ENCODE peak calls at places on chromosomes 11 and 22, in five cellular contexts. One of them, this sample, is unnamed. For H3K4me1, the result is how much of the 10 kb centered on the place peaks cover.

GRCh38 chr11:92765965-92766371 is 203.5 kb upstream of the MTNR1B start:
- DNase-seq in esophagus squamous epithelium: no peak
- DNase-seq in neuronal stem cell: peak
- DNase-seq in neural progenitor cell: peak
- DNase-seq in CD4-positive, CD25-positive, alpha-beta regulatory T cell: no peak
- DNase-seq in this sample: no peak

GRCh38 chr22:36395922-36396321 is 8.2 kb upstream of the MYH9 start:
- DNase-seq in esophagus squamous epithelium: no peak
- DNase-seq in neuronal stem cell: no peak
- DNase-seq in neural progenitor cell: no peak
- DNase-seq in CD4-positive, CD25-positive, alpha-beta regulatory T cell: no peak
- DNase-seq in this sample: no peak

GRCh38 chr22:41621911-41622179 is 750 bp downstream of the XRCC6 start:
- DNase-seq in esophagus squamous epithelium: no peak
- DNase-seq in neuronal stem cell: no peak
- DNase-seq in neural progenitor cell: no peak
- DNase-seq in CD4-positive, CD25-positive, alpha-beta regulatory T cell: no peak
- DNase-seq in this sample: no peak

GRCh38 chr11:31442086-31442485 is 67.3 kb downstream of the IMMP1L start:
- DNase-seq in esophagus squamous epithelium: no peak
- DNase-seq in neuronal stem cell: no peak
- DNase-seq in neural progenitor cell: peak
- DNase-seq in CD4-positive, CD25-positive, alpha-beta regulatory T cell: no peak
- DNase-seq in this sample: no peak

GRCh38 chr11:106246495-106246894 is 169.0 kb downstream of the AASDHPPT start:
- DNase-seq in esophagus squamous epithelium: no peak
- DNase-seq in neuronal stem cell: no peak
- DNase-seq in neural progenitor cell: no peak
- DNase-seq in CD4-positive, CD25-positive, alpha-beta regulatory T cell: no peak
- DNase-seq in this sample: no peak

GRCh38 chr11:68146704-68147474 is 25.7 kb upstream of the CHKA start:
- DNase-seq in esophagus squamous epithelium: no peak
- DNase-seq in neuronal stem cell: no peak
- DNase-seq in neural progenitor cell: no peak
- DNase-seq in CD4-positive, CD25-positive, alpha-beta regulatory T cell: no peak
- DNase-seq in this sample: no peak

GRCh38 chr11:6609502-6610015 is 2.5 kb downstream of the TAF10 start:
- DNase-seq in esophagus squamous epithelium: no peak
- DNase-seq in neuronal stem cell: no peak
- DNase-seq in neural progenitor cell: no peak
- DNase-seq in CD4-positive, CD25-positive, alpha-beta regulatory T cell: no peak
- DNase-seq in this sample: no peak

GRCh38 chr11:114008331-114008730 is 33.4 kb downstream of the HTR3A start:
- DNase-seq in esophagus squamous epithelium: no peak
- DNase-seq in neuronal stem cell: no peak
- DNase-seq in neural progenitor cell: no peak
- DNase-seq in CD4-positive, CD25-positive, alpha-beta regulatory T cell: no peak
- DNase-seq in this sample: no peak

GRCh38 chr22:38467904-38468760 is at the start of gene KDELR3:
- DNase-seq in esophagus squamous epithelium: no peak
- DNase-seq in neuronal stem cell: no peak
- DNase-seq in neural progenitor cell: peak
- DNase-seq in CD4-positive, CD25-positive, alpha-beta regulatory T cell: no peak
- DNase-seq in this sample: no peak

GRCh38 chr11:6650980-6651379 is 4.6 kb downstream of the DCHS1 start:
- DNase-seq in esophagus squamous epithelium: no peak
- DNase-seq in neuronal stem cell: no peak
- DNase-seq in neural progenitor cell: no peak
- DNase-seq in CD4-positive, CD25-positive, alpha-beta regulatory T cell: no peak
- DNase-seq in this sample: no peak

DNA sequence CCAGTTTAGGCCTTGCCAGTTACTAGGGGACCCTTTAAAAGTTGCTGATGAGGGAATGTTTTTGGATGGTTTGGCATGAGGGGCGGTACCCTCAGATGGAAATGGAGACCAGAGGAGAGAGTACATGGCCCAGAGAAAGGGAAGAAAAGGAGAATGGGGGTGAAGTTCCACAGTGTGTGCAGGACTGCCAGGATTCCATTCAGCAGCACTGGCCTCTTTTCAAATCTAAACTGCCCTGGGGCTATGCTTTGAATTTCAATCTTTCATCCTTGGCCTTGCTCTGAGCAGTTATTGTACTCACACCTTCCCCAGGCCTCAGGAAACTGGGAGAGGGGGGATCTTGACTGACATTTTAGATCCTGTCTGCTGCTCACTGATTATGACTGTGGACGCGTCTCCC is 3.0 kb downstream of the SLC3A2 start:
- DNase-seq in esophagus squamous epithelium: no peak
- DNase-seq in neuronal stem cell: no peak
- DNase-seq in neural progenitor cell: no peak
- DNase-seq in CD4-positive, CD25-positive, alpha-beta regulatory T cell: no peak
- DNase-seq in this sample: no peak
- H3K4me3 ChIP-seq in esophagus squamous epithelium: no peak
- H3K4me3 ChIP-seq in neuronal stem cell: no peak
- H3K4me3 ChIP-seq in neural progenitor cell: no peak
- H3K4me3 ChIP-seq in CD4-positive, CD25-positive, alpha-beta regulatory T cell: peak
- H3K4me3 ChIP-seq in this sample: no peak

GRCh38 chr11:3837793-3838192 is 3.0 kb downstream of the RHOG start:
- DNase-seq in esophagus squamous epithelium: no peak
- DNase-seq in neuronal stem cell: no peak
- DNase-seq in neural progenitor cell: no peak
- DNase-seq in CD4-positive, CD25-positive, alpha-beta regulatory T cell: no peak
- DNase-seq in this sample: no peak

GRCh38 chr11:3836903-3837302 is 3.9 kb downstream of the RHOG start:
- DNase-seq in esophagus squamous epithelium: no peak
- DNase-seq in neuronal stem cell: no peak
- DNase-seq in neural progenitor cell: no peak
- DNase-seq in CD4-positive, CD25-positive, alpha-beta regulatory T cell: peak
- DNase-seq in this sample: peak

GRCh38 chr11:3835100-3835485 is 5.7 kb downstream of the RHOG start:
- DNase-seq in esophagus squamous epithelium: no peak
- DNase-seq in neuronal stem cell: no peak
- DNase-seq in neural progenitor cell: no peak
- DNase-seq in CD4-positive, CD25-positive, alpha-beta regulatory T cell: no peak
- DNase-seq in this sample: no peak

GRCh38 chr11:3834349-3835099 is 6.2 kb downstream of the RHOG start:
- DNase-seq in esophagus squamous epithelium: no peak
- DNase-seq in neuronal stem cell: no peak
- DNase-seq in neural progenitor cell: no peak
- DNase-seq in CD4-positive, CD25-positive, alpha-beta regulatory T cell: no peak
- DNase-seq in this sample: no peak

GRCh38 chr11:3835752-3836151 is 5.0 kb downstream of the RHOG start:
- DNase-seq in esophagus squamous epithelium: no peak
- DNase-seq in neuronal stem cell: no peak
- DNase-seq in neural progenitor cell: no peak
- DNase-seq in CD4-positive, CD25-positive, alpha-beta regulatory T cell: no peak
- DNase-seq in this sample: no peak
- H3K4me1 ChIP-seq in esophagus squamous epithelium: under half
- H3K4me1 ChIP-seq in neuronal stem cell: under half
- H3K4me1 ChIP-seq in neural progenitor cell: under half
- H3K4me1 ChIP-seq in CD4-positive, CD25-positive, alpha-beta regulatory T cell: half or more
- H3K4me1 ChIP-seq in this sample: half or more

GRCh38 chr11:577611-577894 is 1.3 kb downstream of the PHRF1 start:
- DNase-seq in esophagus squamous epithelium: no peak
- DNase-seq in neuronal stem cell: no peak
- DNase-seq in neural progenitor cell: no peak
- DNase-seq in CD4-positive, CD25-positive, alpha-beta regulatory T cell: no peak
- DNase-seq in this sample: no peak

GRCh38 chr11:575324-575995 is 810 bp upstream of the PHRF1 start:
- DNase-seq in esophagus squamous epithelium: no peak
- DNase-seq in neuronal stem cell: peak
- DNase-seq in neural progenitor cell: peak
- DNase-seq in CD4-positive, CD25-positive, alpha-beta regulatory T cell: no peak
- DNase-seq in this sample: no peak

GRCh38 chr11:576791-577610 is 731 bp downstream of the PHRF1 start:
- DNase-seq in esophagus squamous epithelium: no peak
- DNase-seq in neuronal stem cell: no peak
- DNase-seq in neural progenitor cell: no peak
- DNase-seq in CD4-positive, CD25-positive, alpha-beta regulatory T cell: no peak
- DNase-seq in this sample: no peak

GRCh38 chr11:574632-575323 is 1.5 kb upstream of the PHRF1 start:
- DNase-seq in esophagus squamous epithelium: no peak
- DNase-seq in neuronal stem cell: no peak
- DNase-seq in neural progenitor cell: no peak
- DNase-seq in CD4-positive, CD25-positive, alpha-beta regulatory T cell: no peak
- DNase-seq in this sample: no peak

DNA sequence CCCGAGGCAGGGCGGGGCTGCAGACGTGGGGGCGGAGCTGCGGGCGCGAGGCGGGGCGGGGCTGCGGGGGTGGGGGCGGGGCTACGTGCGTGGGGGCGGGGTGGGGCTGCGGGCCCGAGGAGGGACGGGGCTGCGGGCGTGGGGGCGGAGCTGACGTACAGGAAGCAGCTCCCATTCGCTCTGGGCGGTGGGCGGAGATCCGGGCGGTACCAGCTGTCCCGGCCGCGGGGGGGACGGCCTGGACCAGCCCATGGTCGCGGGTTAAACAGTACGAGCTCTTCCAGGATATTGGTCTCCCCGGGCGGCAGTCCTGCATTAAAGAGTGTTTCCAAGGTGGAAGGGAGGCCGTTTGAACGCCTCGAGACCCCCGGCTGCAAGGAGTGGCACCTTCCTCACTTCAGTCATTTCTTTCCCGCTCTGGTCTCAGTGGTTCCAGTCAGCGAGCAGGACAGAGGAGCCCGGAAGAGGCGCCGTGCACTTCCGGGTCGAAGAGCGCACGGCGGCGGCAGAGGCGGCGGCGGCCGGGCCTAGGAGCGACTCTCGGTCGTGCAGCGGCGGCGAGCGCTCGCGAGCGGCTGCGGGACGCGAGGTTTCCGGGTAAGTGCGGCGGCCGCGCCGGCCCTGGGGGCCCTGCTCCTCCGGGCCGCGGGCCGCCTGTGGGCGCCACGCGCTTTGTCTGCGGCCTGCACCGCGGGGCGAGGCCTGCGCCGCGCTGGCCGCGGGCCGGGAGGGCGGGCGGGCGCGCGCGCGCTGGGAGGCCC is at the start of gene PHRF1:
- DNase-seq in esophagus squamous epithelium: peak
- DNase-seq in neuronal stem cell: peak
- DNase-seq in neural progenitor cell: peak
- DNase-seq in CD4-positive, CD25-positive, alpha-beta regulatory T cell: peak
- DNase-seq in this sample: peak
- H3K27ac ChIP-seq in esophagus squamous epithelium: peak
- H3K27ac ChIP-seq in neuronal stem cell: peak
- H3K27ac ChIP-seq in neural progenitor cell: peak
- H3K27ac ChIP-seq in CD4-positive, CD25-positive, alpha-beta regulatory T cell: peak
- H3K27ac ChIP-seq in this sample: peak

GRCh38 chr22:50057868-50058311 is at the start of gene TTLL8:
- DNase-seq in esophagus squamous epithelium: no peak
- DNase-seq in neuronal stem cell: no peak
- DNase-seq in neural progenitor cell: no peak
- DNase-seq in CD4-positive, CD25-positive, alpha-beta regulatory T cell: no peak
- DNase-seq in this sample: no peak

GRCh38 chr22:50059185-50059880 is 1.2 kb upstream of the TTLL8 start:
- DNase-seq in esophagus squamous epithelium: no peak
- DNase-seq in neuronal stem cell: peak
- DNase-seq in neural progenitor cell: peak
- DNase-seq in CD4-positive, CD25-positive, alpha-beta regulatory T cell: no peak
- DNase-seq in this sample: no peak

GRCh38 chr22:50057292-50057867 is 718 bp downstream of the TTLL8 start:
- DNase-seq in esophagus squamous epithelium: no peak
- DNase-seq in neuronal stem cell: no peak
- DNase-seq in neural progenitor cell: no peak
- DNase-seq in CD4-positive, CD25-positive, alpha-beta regulatory T cell: no peak
- DNase-seq in this sample: no peak

GRCh38 chr22:50059881-50060262 is 1.8 kb upstream of the TTLL8 start:
- DNase-seq in esophagus squamous epithelium: no peak
- DNase-seq in neuronal stem cell: no peak
- DNase-seq in neural progenitor cell: no peak
- DNase-seq in CD4-positive, CD25-positive, alpha-beta regulatory T cell: no peak
- DNase-seq in this sample: no peak

DNA sequence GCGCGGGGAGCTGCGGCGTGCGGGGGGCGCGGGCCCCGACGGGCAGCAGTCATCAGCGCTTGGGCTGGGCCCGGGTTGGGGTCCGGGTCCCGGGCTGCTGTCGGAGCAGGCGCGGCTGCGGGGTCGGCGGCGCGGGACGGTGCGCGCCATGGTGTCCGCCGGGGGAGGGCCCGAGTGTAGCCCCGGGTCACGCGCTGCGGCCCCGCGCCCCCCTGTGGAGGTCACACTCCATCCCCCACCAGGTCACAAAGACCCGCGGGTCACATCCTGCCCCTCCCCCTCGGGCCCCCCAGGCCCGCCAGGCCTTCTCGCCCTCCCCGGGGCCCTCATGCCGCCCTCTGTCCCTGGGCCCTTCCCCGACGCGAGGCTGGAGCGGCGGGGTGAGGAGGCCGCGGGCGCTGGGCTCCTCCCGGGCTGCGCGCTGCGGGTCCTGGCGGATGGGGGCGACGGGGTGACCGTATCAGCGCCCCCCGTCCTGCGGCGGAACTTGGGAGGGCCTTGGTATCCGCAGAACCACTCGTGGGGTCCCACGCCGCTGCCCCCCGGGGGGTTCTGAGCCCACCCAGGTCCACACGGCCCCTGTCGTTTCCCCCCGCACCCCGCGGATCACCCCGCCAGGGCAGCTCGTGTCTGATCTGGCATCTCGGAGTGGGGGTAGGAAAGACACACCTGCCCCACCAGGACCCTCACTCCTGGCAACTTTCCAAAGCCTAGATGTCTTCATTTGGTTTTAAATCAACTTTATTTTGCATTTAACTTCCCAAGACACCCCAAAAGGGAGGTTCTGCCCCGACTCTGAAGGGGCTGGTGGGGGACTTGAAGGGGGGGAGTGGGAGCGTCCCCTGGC is 463 bp upstream of the TTLL8 start:
- DNase-seq in esophagus squamous epithelium: no peak
- DNase-seq in neuronal stem cell: no peak
- DNase-seq in neural progenitor cell: peak
- DNase-seq in CD4-positive, CD25-positive, alpha-beta regulatory T cell: no peak
- DNase-seq in this sample: no peak
- H3K4me3 ChIP-seq in esophagus squamous epithelium: no peak
- H3K4me3 ChIP-seq in neuronal stem cell: peak
- H3K4me3 ChIP-seq in neural progenitor cell: peak
- H3K4me3 ChIP-seq in CD4-positive, CD25-positive, alpha-beta regulatory T cell: no peak
- H3K4me3 ChIP-seq in this sample: no peak

GRCh38 chr11:2310786-2311455 is 9.1 kb downstream of the TSPAN32 start:
- DNase-seq in esophagus squamous epithelium: no peak
- DNase-seq in neuronal stem cell: no peak
- DNase-seq in neural progenitor cell: no peak
- DNase-seq in CD4-positive, CD25-positive, alpha-beta regulatory T cell: no peak
- DNase-seq in this sample: no peak
- H3K4me1 ChIP-seq in esophagus squamous epithelium: under half
- H3K4me1 ChIP-seq in neuronal stem cell: under half
- H3K4me1 ChIP-seq in neural progenitor cell: under half
- H3K4me1 ChIP-seq in CD4-positive, CD25-positive, alpha-beta regulatory T cell: under half
- H3K4me1 ChIP-seq in this sample: under half

This sample was measured in naive thymus-derived CD4-positive, alpha-beta T cell.